ENCODE peak calls at places on chromosome 13, in seven cellular contexts. V, U, A, L, I, R and M are unnamed samples.

GRCh38 chr13:75153834-75154233 is 328.1 kb downstream of the TBC1D4 start:
- DNase-seq in V (no peak), U (no peak), A (no peak), L (no peak), I (no peak), R (no peak), M (no peak)

GRCh38 chr13:113938716-113939115 is 35.2 kb downstream of the C13orf46 start:
- DNase-seq in V (no peak), U (no peak), A (no peak), L (no peak), I (no peak), R (no peak), M (no peak)

GRCh38 chr13:75442736-75443234 is 39.2 kb downstream of the TBC1D4 start:
- DNase-seq in V (no peak), U (peak), A (no peak), L (no peak), I (no peak), R (no peak), M (no peak)

GRCh38 chr13:50400035-50400726 is 384.9 kb downstream of the KCNRG start:
- DNase-seq in V (no peak), U (peak), A (no peak), L (no peak), I (no peak), R (no peak), M (no peak)

GRCh38 chr13:113361406-113361805 is 2.5 kb downstream of the GRTP1 start:
- DNase-seq in V (no peak), U (no peak), A (no peak), L (no peak), I (no peak), R (no peak), M (no peak)

GRCh38 chr13:36131931-36132297 is 732 bp upstream of the DCLK1 start:
- DNase-seq in V (no peak), U (no peak), A (no peak), L (no peak), I (no peak), R (no peak), M (no peak)

GRCh38 chr13:45592758-45593157 is 22.8 kb downstream of the ERICH6B start:
- DNase-seq in V (no peak), U (no peak), A (no peak), L (no peak), I (no peak), R (no peak), M (no peak)

GRCh38 chr13:30818323-30818960 is 83.1 kb downstream of the ALOX5AP start:
- DNase-seq in V (no peak), U (peak), A (no peak), L (no peak), I (no peak), R (no peak), M (no peak)

GRCh38 chr13:50843256-50844043 is at the start of gene DLEU7:
- DNase-seq in V (no peak), U (no peak), A (no peak), L (no peak), I (no peak), R (no peak), M (peak)

GRCh38 chr13:24165746-24166145 is 5.2 kb downstream of the SPATA13 start:
- DNase-seq in V (no peak), U (peak), A (no peak), L (no peak), I (no peak), R (no peak), M (no peak)

GRCh38 chr13:99981115-99982020 is at the start of gene ZIC2:
- DNase-seq in V (no peak), U (no peak), A (no peak), L (peak), I (peak), R (no peak), M (no peak)

GRCh38 chr13:106919638-106920037 is 351.7 kb upstream of the ARGLU1 start:
- DNase-seq in V (no peak), U (no peak), A (no peak), L (no peak), I (no peak), R (no peak), M (no peak)

GRCh38 chr13:46884531-46884930 is 12.3 kb downstream of the HTR2A start:
- DNase-seq in V (no peak), U (no peak), A (no peak), L (no peak), I (no peak), R (no peak), M (no peak)

GRCh38 chr13:110216006-110216402 is 91.0 kb downstream of the COL4A1 start:
- DNase-seq in V (no peak), U (no peak), A (no peak), L (no peak), I (no peak), R (no peak), M (no peak)

GRCh38 chr13:110217811-110218210 is 89.1 kb downstream of the COL4A1 start:
- DNase-seq in V (no peak), U (no peak), A (no peak), L (no peak), I (no peak), R (no peak), M (no peak)

GRCh38 chr13:110216403-110217041 is 90.4 kb downstream of the COL4A1 start:
- DNase-seq in V (no peak), U (peak), A (no peak), L (no peak), I (no peak), R (no peak), M (no peak)

GRCh38 chr13:110221331-110221730 is 85.6 kb downstream of the COL4A1 start:
- DNase-seq in V (no peak), U (no peak), A (no peak), L (no peak), I (no peak), R (no peak), M (no peak)

GRCh38 chr13:110218601-110219201 is 88.3 kb downstream of the COL4A1 start:
- DNase-seq in V (no peak), U (no peak), A (no peak), L (no peak), I (no peak), R (no peak), M (no peak)
- TF ChIP-seq CEBPB in V (no peak), U (no peak), A (no peak), L (no peak), I (no peak), R (no peak), M (no peak)

GRCh38 chr13:74132768-74133656 is 1.2 kb downstream of the KLF12 start:
- DNase-seq in V (no peak), U (peak), A (no peak), L (no peak), I (no peak), R (no peak), M (peak)
- TF ChIP-seq CEBPB in V (no peak), U (no peak), A (no peak), L (no peak), I (no peak), R (no peak), M (no peak)

DNA sequence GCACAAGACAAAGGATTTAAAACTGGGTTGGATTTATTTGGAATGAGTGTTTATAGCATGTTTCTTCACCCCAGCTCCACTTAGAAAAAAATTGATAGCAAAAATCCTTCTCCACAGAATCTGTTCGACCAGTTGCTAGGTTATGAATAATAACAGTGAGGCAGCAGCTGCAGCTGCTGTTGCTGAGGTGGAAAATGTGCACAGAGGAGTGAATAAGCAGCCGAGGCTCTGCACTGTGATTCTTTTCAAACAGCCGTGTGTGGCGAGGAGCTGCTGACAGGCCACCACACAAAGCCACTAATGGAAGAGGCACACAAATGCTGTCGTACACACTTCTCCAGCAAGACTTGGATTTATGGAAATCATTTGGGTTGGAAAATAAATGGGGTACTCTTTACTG is 6.4 kb upstream of the RASL11A start:
- DNase-seq in V (no peak), U (peak), A (no peak), L (no peak), I (no peak), R (no peak), M (no peak)
- TF ChIP-seq CEBPB in V (no peak), U (peak), A (no peak), L (no peak), I (no peak), R (no peak), M (no peak)

GRCh38 chr13:60439201-60439600 is 42.2 kb downstream of the TDRD3 start:
- DNase-seq in V (no peak), U (no peak), A (no peak), L (no peak), I (no peak), R (no peak), M (no peak)

GRCh38 chr13:60435762-60436374 is 38.8 kb downstream of the TDRD3 start:
- DNase-seq in V (no peak), U (no peak), A (no peak), L (no peak), I (no peak), R (no peak), M (no peak)

DNA sequence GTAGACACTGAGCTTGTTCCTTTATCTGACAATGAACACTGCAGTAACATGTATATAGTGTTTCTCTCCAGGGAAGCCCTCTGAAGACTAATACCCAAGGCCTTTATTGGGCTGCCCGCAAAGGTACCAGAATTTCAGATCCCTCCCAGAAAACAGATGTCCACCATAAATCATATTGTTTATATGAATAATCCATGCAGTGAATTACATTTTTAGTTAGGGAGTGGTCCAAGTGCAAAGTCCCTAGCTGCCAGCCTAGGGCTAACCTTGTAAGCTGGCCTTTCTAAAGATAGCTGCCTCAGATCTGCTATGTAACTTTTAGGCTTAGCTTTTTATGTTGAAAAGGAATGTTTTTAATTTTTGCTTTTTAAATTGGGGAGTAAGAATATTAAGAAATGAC is 44.7 kb downstream of the TDRD3 start:
- DNase-seq in V (no peak), U (no peak), A (no peak), L (no peak), I (no peak), R (no peak), M (no peak)
- TF ChIP-seq CEBPB in V (no peak), U (no peak), A (no peak), L (no peak), I (no peak), R (no peak), M (no peak)

DNA sequence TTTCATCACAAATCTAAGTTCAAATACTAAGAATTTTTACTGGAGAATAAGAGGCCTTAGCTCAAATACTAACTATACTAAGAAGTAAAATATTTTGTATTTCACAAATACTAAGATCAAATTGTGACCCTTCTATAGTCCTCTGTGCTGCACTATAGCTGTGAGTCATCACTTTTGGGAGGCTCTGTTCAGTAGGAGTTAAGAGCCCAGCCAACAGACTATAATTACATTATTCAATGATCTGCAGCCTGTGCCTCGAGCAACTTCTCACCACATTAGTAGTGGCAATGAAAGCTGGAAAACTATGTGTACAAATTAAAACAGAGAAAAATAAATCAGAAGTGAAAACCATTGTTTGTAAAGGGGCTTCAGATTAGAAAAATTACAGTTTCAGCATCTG is 147.3 kb upstream of the GPC6 start:
- DNase-seq in V (no peak), U (peak), A (no peak), L (no peak), I (no peak), R (no peak), M (no peak)
- TF ChIP-seq CEBPB in V (no peak), U (no peak), A (no peak), L (no peak), I (no peak), R (no peak), M (no peak)

GRCh38 chr13:40476175-40476958 is 190.1 kb downstream of the FOXO1 start:
- DNase-seq in V (no peak), U (no peak), A (peak), L (no peak), I (no peak), R (no peak), M (no peak)
- TF ChIP-seq CEBPB in V (no peak), U (no peak), A (no peak), L (no peak), I (no peak), R (no peak), M (no peak)